ENCODE peak calls at places on chromosomes 1 and 21, in four cellular contexts. E, P, V and O are unnamed samples.
A peak's percentile ranks its signal among the peaks of the same experiment; 100 is the strongest.

GRCh38 chr1:63797056-63797726 is 23.4 kb downstream of the ROR1 start:
- DNase-seq in E (no peak), P (peak; percentile 39), V (peak; percentile 71), O (no peak)

GRCh38 chr1:30615076-30615795 is 108.1 kb downstream of the MATN1 start:
- DNase-seq in E (no peak), P (no peak), V (no peak), O (no peak)

GRCh38 chr1:116755036-116755435 is 806 bp downstream of the CD2 start:
- DNase-seq in E (no peak), P (no peak), V (no peak), O (no peak)

GRCh38 chr1:21577933-21578332 is 68.7 kb downstream of the ALPL start:
- DNase-seq in E (no peak), P (no peak), V (no peak), O (no peak)

GRCh38 chr1:32779242-32779641 is 37.9 kb downstream of the YARS1 start:
- DNase-seq in E (no peak), P (no peak), V (no peak), O (no peak)

GRCh38 chr1:45327644-45328515 is 1.2 kb downstream of the HPDL start:
- DNase-seq in E (no peak), P (no peak), V (no peak), O (no peak)

GRCh38 chr1:157966034-157966671 is 27.3 kb upstream of the KIRREL1 start:
- DNase-seq in E (peak; percentile 74), P (peak; percentile 81), V (peak; percentile 83), O (peak; percentile 64)

GRCh38 chr1:39272791-39273071 is 68.2 kb downstream of the MACF1 start:
- DNase-seq in E (no peak), P (no peak), V (no peak), O (no peak)

GRCh38 chr1:155942578-155943141 is 1.2 kb downstream of the RXFP4 start:
- DNase-seq in E (no peak), P (no peak), V (no peak), O (no peak)

GRCh38 chr1:41582351-41582750 is 97.9 kb upstream of the EDN2 start:
- DNase-seq in E (no peak), P (no peak), V (no peak), O (no peak)

GRCh38 chr1:22184892-22185612 is 42.2 kb upstream of the WNT4 start:
- DNase-seq in E (peak; percentile 10), P (peak; percentile 25), V (no peak), O (no peak)

GRCh38 chr1:240522122-240522822 is 89.7 kb downstream of the GREM2 start:
- DNase-seq in E (no peak), P (no peak), V (no peak), O (no peak)

GRCh38 chr21:41112740-41113692 is 54.9 kb upstream of the BACE2 start:
- DNase-seq in E (peak; percentile 88), P (peak; percentile 98), V (peak; percentile 67), O (peak; percentile 94)

GRCh38 chr1:116671835-116672234 is 4.3 kb upstream of the IGSF3 start:
- DNase-seq in E (no peak), P (no peak), V (peak; percentile 17), O (no peak)

GRCh38 chr21:40176732-40177131 is 309.5 kb downstream of the PCP4 start:
- DNase-seq in E (no peak), P (no peak), V (no peak), O (no peak)

GRCh38 chr1:211492511-211493132 is 660 bp upstream of the RD3 start:
- DNase-seq in E (no peak), P (peak; percentile 27), V (no peak), O (no peak)

GRCh38 chr1:27292111-27292510 is 29.9 kb upstream of the TMEM222 start:
- DNase-seq in E (no peak), P (peak; percentile 31), V (peak; percentile 22), O (peak; percentile 61)

GRCh38 chr1:17289756-17290155 is 18.2 kb upstream of the PADI4 start:
- DNase-seq in E (peak; percentile 60), P (peak; percentile 39), V (peak; percentile 49), O (no peak)

GRCh38 chr1:96236156-96236739 is 485.3 kb upstream of the PTBP2 start:
- DNase-seq in E (peak; percentile 80), P (peak; percentile 70), V (peak; percentile 81), O (peak; percentile 55)

GRCh38 chr1:188872376-188872775 is 1605.3 kb downstream of the BRINP3 start:
- DNase-seq in E (no peak), P (no peak), V (no peak), O (no peak)

GRCh38 chr1:36034692-36035091 is 49.2 kb upstream of the TEKT2 start:
- DNase-seq in E (peak; percentile 31), P (peak; percentile 45), V (peak; percentile 36), O (peak; percentile 46)

GRCh38 chr21:44514746-44515358 is 25.1 kb downstream of the KRTAP10-1 start:
- DNase-seq in E (no peak), P (no peak), V (no peak), O (no peak)

GRCh38 chr1:159826436-159827101 is at the start of gene SLAMF8:
- DNase-seq in E (no peak), P (peak; percentile 41), V (peak; percentile 25), O (no peak)

GRCh38 chr1:2350486-2350885 is 40.9 kb downstream of the MORN1 start:
- DNase-seq in E (no peak), P (no peak), V (no peak), O (no peak)

GRCh38 chr1:187413770-187414169 is 585.0 kb downstream of the PLA2G4A start:
- DNase-seq in E (peak; percentile 23), P (no peak), V (no peak), O (no peak)

GRCh38 chr1:9309991-9310390 is 17.3 kb downstream of the SPSB1 start:
- DNase-seq in E (no peak), P (no peak), V (no peak), O (no peak)

GRCh38 chr1:26555550-26555981 is 26.0 kb downstream of the RPS6KA1 start:
- DNase-seq in E (no peak), P (no peak), V (peak; percentile 40), O (no peak)

GRCh38 chr1:2193514-2194251 is 889 bp downstream of the FAAP20 start:
- DNase-seq in E (no peak), P (no peak), V (no peak), O (no peak)

GRCh38 chr21:36695671-36696389 is 3.1 kb upstream of the SIM2 start:
- DNase-seq in E (no peak), P (no peak), V (no peak), O (no peak)

GRCh38 chr1:235087906-235088305 is 40.7 kb downstream of the TOMM20 start:
- DNase-seq in E (no peak), P (no peak), V (no peak), O (no peak)

GRCh38 chr1:236258114-236258609 is 23.6 kb downstream of the ERO1B start:
- DNase-seq in E (no peak), P (no peak), V (no peak), O (no peak)

GRCh38 chr1:54273092-54273836 is 73.3 kb downstream of the MRPL37 start:
- DNase-seq in E (peak; percentile 91), P (peak; percentile 93), V (peak; percentile 94), O (peak; percentile 90)
- TF ChIP-seq CTCF in E (peak; percentile 81), P (peak; percentile 90), V (peak; percentile 79), O (peak; percentile 22)

DNA sequence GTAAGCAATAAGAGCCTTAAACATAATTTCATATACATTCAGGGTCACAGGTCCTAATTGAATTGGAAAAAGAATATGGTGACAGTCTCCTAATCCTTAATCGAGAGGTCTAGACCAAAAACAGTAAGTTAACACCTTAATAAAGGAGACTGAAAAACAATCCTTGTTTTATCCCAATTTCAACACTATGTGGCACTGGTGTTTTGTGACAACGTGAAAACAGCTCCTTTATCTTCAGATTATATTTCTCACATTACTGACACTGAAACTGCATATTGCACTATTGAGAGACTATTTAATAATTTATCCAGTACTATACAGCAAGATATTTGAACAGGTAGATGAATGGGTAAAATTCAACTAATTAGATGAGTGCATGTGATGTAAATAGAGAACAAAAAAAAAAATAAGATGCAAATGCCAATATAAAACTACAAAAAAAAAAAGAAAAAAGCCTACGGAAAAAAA is 34.1 kb downstream of the TP53BP2 start:
- DNase-seq in E (peak; percentile 61), P (peak; percentile 45), V (peak; percentile 61), O (peak; percentile 50)
- TF ChIP-seq CTCF in E (peak; percentile 44), P (peak; percentile 69), V (peak; percentile 55), O (peak; percentile 76)

DNA sequence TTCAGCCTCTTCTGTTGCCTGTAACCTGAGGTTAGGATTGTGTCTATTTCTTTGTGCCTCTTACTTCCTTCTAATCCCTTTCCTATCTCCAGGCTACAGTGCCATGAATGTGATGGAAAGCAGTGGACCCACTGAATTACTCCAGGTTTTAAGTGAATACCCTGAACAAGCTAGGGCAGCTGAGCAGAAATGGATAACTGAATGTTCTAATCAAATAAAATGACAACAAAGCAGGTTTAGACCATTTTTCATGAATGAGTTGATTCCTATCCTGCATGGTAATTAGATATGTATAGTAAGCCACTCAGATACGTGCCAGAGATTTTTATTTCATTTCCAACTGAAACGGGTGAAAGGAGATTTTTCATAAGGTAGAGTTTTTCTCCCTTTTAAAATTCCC is 127.5 kb upstream of the ZP4 start:
- DNase-seq in E (no peak), P (no peak), V (no peak), O (no peak)
- TF ChIP-seq CTCF in E (no peak), P (no peak), V (no peak), O (no peak)

DNA sequence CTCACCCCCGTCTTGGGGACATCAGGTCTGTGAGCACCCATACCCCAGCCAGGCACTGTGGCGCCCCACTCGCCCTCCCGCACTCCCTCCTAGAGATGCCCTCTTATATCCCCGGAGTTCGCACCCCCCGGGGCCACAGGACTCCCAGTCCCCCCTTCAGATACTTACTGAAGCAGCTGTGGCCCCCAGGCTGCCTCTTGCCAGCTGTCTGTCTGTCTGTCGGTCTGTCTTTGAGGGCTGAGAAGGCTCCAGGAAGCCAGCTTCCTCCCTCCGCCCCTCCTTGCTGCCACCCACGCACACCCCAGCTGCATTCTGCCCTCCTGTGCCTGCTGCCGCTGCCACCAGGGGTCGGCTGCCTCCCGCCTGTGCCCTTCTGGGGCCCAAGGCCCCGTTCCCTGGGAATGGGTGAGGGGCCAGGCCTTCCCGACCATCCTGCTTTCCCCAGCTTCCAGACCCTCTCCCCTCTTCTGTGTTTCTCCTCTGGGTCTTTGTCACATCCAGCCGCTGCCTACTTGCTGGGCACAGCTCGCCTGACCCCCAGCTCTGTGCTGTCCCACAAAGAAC is at the start of gene PTPN7:
- DNase-seq in E (no peak), P (no peak), V (no peak), O (no peak)
- TF ChIP-seq CTCF in E (no peak), P (no peak), V (no peak), O (peak; percentile 19)